ENCODE peak calls at places on chromosome 9, in ten cellular contexts. R is upper lobe of right lung; E is aorta; D is GM12878; Z is trophoblast cell; X is OCI-LY7; M is NT2/D1; H is HepG2; W is CD4-positive, alpha-beta memory T cell; F is cardiac muscle cell. P is an unnamed sample.
A peak's percentile ranks its signal among the peaks of the same experiment; 100 is the strongest.

GRCh38 chr9:137026828-137027227 is 1.2 kb downstream of the ABCA2 start:
- DNase-seq in R (no peak), E (no peak), D (no peak), Z (no peak), X (no peak), M (no peak), H (no peak), W (no peak), F (no peak), P (no peak)

GRCh38 chr9:77453857-77454647 is 194.1 kb downstream of the GNA14 start:
- DNase-seq in R (no peak), E (no peak), D (no peak), Z (no peak), X (no peak), M (no peak), H (no peak), W (no peak), F (no peak), P (no peak)

GRCh38 chr9:134885647-134886412 is 5.2 kb downstream of the FCN2 start:
- DNase-seq in R (peak; percentile 52), E (no peak), D (no peak), Z (no peak), X (no peak), M (no peak), H (no peak), W (no peak), F (no peak), P (no peak)

GRCh38 chr9:92019658-92020057 is 69.6 kb upstream of the ROR2 start:
- DNase-seq in R (no peak), E (no peak), D (no peak), Z (no peak), X (no peak), M (no peak), H (no peak), W (no peak), F (no peak), P (no peak)

GRCh38 chr9:128180001-128180400 is 11.4 kb downstream of the CIZ1 start:
- DNase-seq in R (no peak), E (no peak), D (no peak), Z (no peak), X (no peak), M (no peak), H (no peak), W (no peak), F (no peak), P (no peak)

GRCh38 chr9:37939575-37940095 is 35.7 kb upstream of the SLC25A51 start:
- DNase-seq in R (no peak), E (no peak), D (no peak), Z (peak; percentile 68), X (no peak), M (no peak), H (peak; percentile 13), W (no peak), F (no peak), P (no peak)

GRCh38 chr9:85741112-85741874 is 461 bp downstream of the AGTPBP1 start:
- DNase-seq in R (peak; percentile 81), E (peak; percentile 64), D (no peak), Z (peak; percentile 30), X (peak; percentile 65), M (peak; percentile 35), H (peak; percentile 67), W (peak; percentile 71), F (no peak), P (peak; percentile 55)

GRCh38 chr9:73583590-73583989 is 431.9 kb downstream of the ANXA1 start:
- DNase-seq in R (no peak), E (no peak), D (no peak), Z (no peak), X (no peak), M (no peak), H (no peak), W (no peak), F (no peak), P (no peak)

DNA sequence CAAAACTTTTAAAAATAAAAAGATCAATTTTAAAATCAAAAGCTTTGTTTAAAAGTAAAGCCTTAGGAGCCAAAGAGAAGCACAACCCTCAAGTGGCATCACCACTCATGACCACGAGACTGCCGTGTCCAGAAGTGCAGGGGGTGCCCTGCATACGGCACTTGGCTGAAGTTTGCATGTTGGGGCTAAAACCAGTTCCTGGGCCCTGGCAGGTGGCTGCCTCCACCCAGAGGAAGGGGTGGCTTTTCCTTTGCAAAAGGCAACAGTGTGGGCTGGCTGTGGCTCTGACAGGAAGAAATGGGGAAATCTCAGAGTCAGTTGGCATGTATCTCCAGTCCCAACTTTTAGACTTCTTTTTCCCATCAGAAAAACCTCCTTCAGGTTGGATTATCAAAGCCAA is 15.2 kb downstream of the TRMO start:
- DNase-seq in R (peak; percentile 71), E (no peak), D (no peak), Z (no peak), X (peak; percentile 15), M (no peak), H (no peak), W (peak; percentile 26), F (no peak), P (peak; percentile 8)
- H3K4me3 ChIP-seq in R (peak overlapping the region; percentile 9), E (no peak overlapping the region), D (no peak overlapping the region), Z (no peak overlapping the region), X (no peak overlapping the region), M (no peak overlapping the region), H (no peak overlapping the region), W (peak overlapping the region; percentile 23), F (no peak overlapping the region), P (peak overlapping the region; percentile 37)

GRCh38 chr9:133099726-133100517 is 21.1 kb downstream of the RALGDS start:
- DNase-seq in R (peak; percentile 59), E (no peak), D (no peak), Z (no peak), X (no peak), M (no peak), H (no peak), W (no peak), F (no peak), P (no peak)

GRCh38 chr9:133102190-133103021 is 18.6 kb downstream of the RALGDS start:
- DNase-seq in R (peak; percentile 58), E (no peak), D (no peak), Z (no peak), X (no peak), M (no peak), H (no peak), W (no peak), F (no peak), P (no peak)

GRCh38 chr9:133100518-133101355 is 20.3 kb downstream of the RALGDS start:
- DNase-seq in R (peak; percentile 52), E (no peak), D (no peak), Z (no peak), X (no peak), M (no peak), H (no peak), W (no peak), F (no peak), P (no peak)

GRCh38 chr9:133103183-133103986 is 17.7 kb downstream of the RALGDS start:
- DNase-seq in R (peak; percentile 84), E (peak; percentile 68), D (no peak), Z (peak; percentile 56), X (peak; percentile 50), M (no peak), H (peak; percentile 34), W (peak; percentile 48), F (peak; percentile 70), P (peak; percentile 31)

DNA sequence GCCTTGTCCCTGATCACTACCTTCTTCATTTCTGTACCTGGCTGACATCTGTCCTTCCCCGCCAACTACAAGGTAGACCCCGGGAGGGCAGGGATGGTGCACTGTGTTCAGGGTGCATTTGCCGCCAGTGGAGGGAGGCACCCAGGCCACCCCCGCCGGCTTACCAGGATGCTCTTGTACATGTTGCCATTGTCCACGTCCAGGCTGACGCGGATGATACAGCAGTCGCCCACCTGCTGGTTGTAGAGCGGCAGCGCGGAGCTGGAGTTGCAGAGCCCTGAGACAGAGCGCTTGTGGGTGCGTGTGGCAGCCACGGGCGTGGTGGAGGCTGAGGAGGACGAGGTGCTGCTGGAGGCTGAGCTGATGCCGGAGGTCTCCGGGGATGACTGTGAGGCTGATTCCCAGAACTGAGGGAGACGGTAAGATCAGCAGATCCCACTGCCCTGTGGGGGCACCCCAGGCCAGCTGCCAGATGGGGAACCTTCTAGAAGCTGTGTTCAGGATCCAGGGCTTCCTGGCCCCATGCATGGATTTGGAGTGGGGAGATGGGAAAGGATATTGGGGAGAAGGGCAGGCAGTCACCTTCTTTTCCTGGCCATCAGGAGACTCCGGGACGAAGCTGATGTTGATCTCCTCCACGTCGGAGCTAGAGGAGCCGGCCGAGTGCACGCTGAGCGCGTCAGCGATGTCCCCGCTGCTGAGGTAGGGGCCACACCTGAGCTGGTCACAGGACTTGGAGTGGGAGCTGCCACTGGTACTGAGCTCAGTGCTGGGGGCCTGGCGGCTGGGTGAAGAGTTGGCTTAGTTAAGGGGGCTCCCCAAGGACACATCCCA is 19.5 kb downstream of the RALGDS start:
- DNase-seq in R (peak; percentile 60), E (no peak), D (no peak), Z (no peak), X (no peak), M (no peak), H (no peak), W (no peak), F (no peak), P (no peak)
- H3K36me3 ChIP-seq in R (peaks cover 90% of the 10 kb centered on the region), E (peaks cover 17% of the 10 kb centered on the region), D (peaks cover 33% of the 10 kb centered on the region), Z (peaks cover 79% of the 10 kb centered on the region), X (peaks cover 68% of the 10 kb centered on the region), M (peaks cover 90% of the 10 kb centered on the region), H (peaks cover 23% of the 10 kb centered on the region), W (peaks cover 82% of the 10 kb centered on the region), F (peaks cover 36% of the 10 kb centered on the region), P (peaks cover 78% of the 10 kb centered on the region)

GRCh38 chr9:7342721-7343120 is 456.9 kb downstream of the DMAC1 start:
- DNase-seq in R (no peak), E (no peak), D (no peak), Z (no peak), X (no peak), M (no peak), H (no peak), W (no peak), F (no peak), P (no peak)

GRCh38 chr9:7347556-7347955 is 452.0 kb downstream of the DMAC1 start:
- DNase-seq in R (no peak), E (no peak), D (no peak), Z (no peak), X (no peak), M (no peak), H (no peak), W (no peak), F (no peak), P (no peak)

GRCh38 chr9:7346144-7346543 is 453.4 kb downstream of the DMAC1 start:
- DNase-seq in R (no peak), E (no peak), D (no peak), Z (no peak), X (no peak), M (no peak), H (no peak), W (no peak), F (no peak), P (no peak)

DNA sequence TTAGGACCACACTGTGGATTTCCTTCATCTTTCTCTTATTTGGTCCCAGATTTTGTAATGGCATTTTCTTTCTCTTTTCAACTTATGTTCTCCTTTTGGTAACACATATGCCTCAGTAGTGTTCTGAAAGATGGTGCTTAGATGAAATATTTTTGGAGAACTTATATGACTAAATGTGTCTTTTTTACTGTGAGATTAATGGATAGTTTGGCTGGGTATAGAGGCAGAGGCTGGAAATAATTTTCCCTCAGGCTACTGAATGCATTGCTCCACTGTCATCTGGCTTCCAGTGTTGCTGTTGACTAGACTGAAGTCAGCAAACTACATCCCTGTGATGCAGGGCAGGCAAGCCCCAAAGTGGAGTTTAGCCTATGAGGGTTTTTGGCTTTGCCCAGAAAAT is 450.9 kb downstream of the DMAC1 start:
- DNase-seq in R (no peak), E (no peak), D (no peak), Z (no peak), X (no peak), M (no peak), H (no peak), W (no peak), F (no peak), P (no peak)
- H3K4me3 ChIP-seq in R (no peak overlapping the region), E (no peak overlapping the region), D (no peak overlapping the region), Z (no peak overlapping the region), X (no peak overlapping the region), M (no peak overlapping the region), H (no peak overlapping the region), W (no peak overlapping the region), F (no peak overlapping the region), P (no peak overlapping the region)

GRCh38 chr9:133056533-133056932 is 5.2 kb upstream of the CEL start:
- DNase-seq in R (no peak), E (no peak), D (no peak), Z (no peak), X (no peak), M (no peak), H (no peak), W (no peak), F (no peak), P (no peak)

GRCh38 chr9:133054194-133054890 is 7.4 kb upstream of the CEL start:
- DNase-seq in R (no peak), E (no peak), D (no peak), Z (no peak), X (no peak), M (no peak), H (no peak), W (no peak), F (no peak), P (no peak)

GRCh38 chr9:133057006-133057405 is 4.8 kb upstream of the CEL start:
- DNase-seq in R (no peak), E (no peak), D (no peak), Z (no peak), X (no peak), M (no peak), H (no peak), W (no peak), F (no peak), P (no peak)

GRCh38 chr9:133055788-133056420 is 5.9 kb upstream of the CEL start:
- DNase-seq in R (no peak), E (no peak), D (no peak), Z (no peak), X (no peak), M (no peak), H (no peak), W (no peak), F (no peak), P (no peak)

DNA sequence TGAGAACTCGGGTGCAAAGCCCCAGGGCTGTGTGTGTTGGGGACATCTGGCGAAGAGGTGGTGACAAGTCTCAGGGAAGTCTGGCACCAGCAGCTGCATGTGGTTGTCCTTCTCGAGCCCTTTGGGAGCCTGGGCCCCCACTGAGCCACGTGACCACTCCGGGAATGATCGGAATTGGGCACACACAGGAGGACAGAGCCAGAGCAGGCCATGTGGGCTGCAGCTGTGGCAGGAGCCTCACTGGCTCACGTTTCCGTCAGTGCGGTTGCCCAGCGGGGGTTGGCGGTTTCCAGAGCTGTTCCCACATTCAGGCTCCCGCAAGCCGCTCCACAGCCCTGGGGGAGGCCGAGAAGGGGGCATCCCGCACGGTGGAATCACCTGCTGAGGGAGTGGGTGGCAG is 6.8 kb upstream of the CEL start:
- DNase-seq in R (no peak), E (no peak), D (no peak), Z (no peak), X (no peak), M (no peak), H (no peak), W (no peak), F (peak; percentile 32), P (no peak)
- H3K36me3 ChIP-seq in R (peaks cover 68% of the 10 kb centered on the region), E (peaks cover 1% of the 10 kb centered on the region), D (peaks cover 37% of the 10 kb centered on the region), Z (peaks cover 78% of the 10 kb centered on the region), X (peaks cover 77% of the 10 kb centered on the region), M (peaks cover 91% of the 10 kb centered on the region), H (peaks cover 34% of the 10 kb centered on the region), W (peaks cover 55% of the 10 kb centered on the region), F (peaks cover 45% of the 10 kb centered on the region), P (peaks cover 5% of the 10 kb centered on the region)

P was measured in CD8-positive, alpha-beta memory T cell.